ENCODE peak calls at places on chromosome 17, in four cellular contexts. K is IMR-90, Y is keratinocyte, S is K562. H is an unnamed sample. For H3K9me1 and H3K36me3, the result is how much of the 10 kb centered on the place peaks cover.

GRCh38 chr17:81018044-81018802 is 16.7 kb upstream of the BAIAP2 start:
- DNase-seq in K (peak), Y (no peak), S (peak), H (peak)

GRCh38 chr17:33112763-33113162 is 121.1 kb downstream of the SPACA3 start:
- DNase-seq in K (peak), Y (peak), S (no peak), H (no peak)

GRCh38 chr17:57892820-57893595 is 43.2 kb upstream of the MRPS23 start:
- DNase-seq in K (peak), Y (no peak), S (no peak), H (peak)

GRCh38 chr17:73452056-73452455 is 140.3 kb upstream of the CDC42EP4 start:
- DNase-seq in K (no peak), Y (no peak), S (no peak), H (no peak)

GRCh38 chr17:59435238-59435637 is 103.8 kb downstream of the YPEL2 start:
- DNase-seq in K (peak), Y (peak), S (no peak), H (peak)

GRCh38 chr17:3695723-3696411 is at the start of gene P2RX5:
- DNase-seq in K (no peak), Y (no peak), S (peak), H (peak)

GRCh38 chr17:79213305-79213704 is 138.7 kb downstream of the ENGASE start:
- DNase-seq in K (no peak), Y (no peak), S (no peak), H (no peak)

GRCh38 chr17:40355123-40355803 is 9.3 kb downstream of the GJD3 start:
- DNase-seq in K (peak), Y (no peak), S (peak), H (peak)

GRCh38 chr17:46121165-46121764 is 72.0 kb downstream of the KANSL1 start:
- DNase-seq in K (no peak), Y (no peak), S (no peak), H (no peak)

GRCh38 chr17:13395872-13396271 is 205.9 kb downstream of the HS3ST3A1 start:
- DNase-seq in K (no peak), Y (no peak), S (no peak), H (no peak)

GRCh38 chr17:2723997-2724782 is 12.6 kb upstream of the CLUH start:
- DNase-seq in K (no peak), Y (no peak), S (peak), H (no peak)

GRCh38 chr17:16439303-16439791 is 24.0 kb downstream of the TRPV2 start:
- DNase-seq in K (no peak), Y (no peak), S (peak), H (no peak)

GRCh38 chr17:77451271-77451893 is 310.6 kb downstream of the SEC14L1 start:
- DNase-seq in K (peak), Y (no peak), S (peak), H (peak)

GRCh38 chr17:18026408-18026776 is 12.6 kb downstream of the ATPAF2 start:
- DNase-seq in K (peak), Y (no peak), S (no peak), H (peak)

GRCh38 chr17:77886387-77886728 is 72.1 kb upstream of the TNRC6C start:
- DNase-seq in K (no peak), Y (no peak), S (peak), H (no peak)

GRCh38 chr17:57629470-57629869 is 115.6 kb downstream of the CCDC182 start:
- DNase-seq in K (no peak), Y (no peak), S (no peak), H (no peak)

GRCh38 chr17:12402963-12403622 is 262.6 kb upstream of the MYOCD start:
- DNase-seq in K (peak), Y (no peak), S (no peak), H (no peak)

GRCh38 chr17:61701334-61701733 is 110.3 kb upstream of the NACA2 start:
- DNase-seq in K (no peak), Y (no peak), S (no peak), H (no peak)

GRCh38 chr17:30413109-30413508 is 34.4 kb downstream of the CPD start:
- DNase-seq in K (peak), Y (peak), S (no peak), H (peak)

GRCh38 chr17:17940451-17940911 is 31.7 kb downstream of the TOM1L2 start:
- DNase-seq in K (peak), Y (no peak), S (no peak), H (peak)

GRCh38 chr17:16814439-16814838 is 124.4 kb downstream of the CCDC144A start:
- DNase-seq in K (no peak), Y (no peak), S (no peak), H (no peak)

GRCh38 chr17:80327518-80327917 is 66.9 kb downstream of the RNF213 start:
- DNase-seq in K (no peak), Y (no peak), S (no peak), H (peak)

GRCh38 chr17:17109896-17110295 is 67.6 kb downstream of the MPRIP start:
- DNase-seq in K (no peak), Y (no peak), S (no peak), H (no peak)

GRCh38 chr17:74690409-74690825 is 22.3 kb downstream of the CD300LF start:
- DNase-seq in K (no peak), Y (no peak), S (no peak), H (no peak)

GRCh38 chr17:81488276-81488860 is 24.2 kb downstream of the ACTG1 start:
- DNase-seq in K (no peak), Y (no peak), S (peak), H (no peak)

GRCh38 chr17:41413353-41413752 is 11.0 kb downstream of the KRT37 start:
- DNase-seq in K (peak), Y (no peak), S (no peak), H (no peak)

GRCh38 chr17:79478051-79478461 is 132.8 kb downstream of the RBFOX3 start:
- DNase-seq in K (no peak), Y (no peak), S (no peak), H (no peak)

GRCh38 chr17:32285770-32286517 is 20.3 kb downstream of the RHBDL3 start:
- DNase-seq in K (no peak), Y (no peak), S (no peak), H (no peak)

GRCh38 chr17:9195961-9196668 is 174.8 kb downstream of the NTN1 start:
- DNase-seq in K (no peak), Y (no peak), S (no peak), H (no peak)

GRCh38 chr17:71942626-71943025 is 178.2 kb upstream of the SOX9 start:
- DNase-seq in K (no peak), Y (no peak), S (no peak), H (no peak)

GRCh38 chr17:63998721-63999679 is 849 bp downstream of the PRR29 start:
- DNase-seq in K (no peak), Y (no peak), S (peak), H (no peak)

DNA sequence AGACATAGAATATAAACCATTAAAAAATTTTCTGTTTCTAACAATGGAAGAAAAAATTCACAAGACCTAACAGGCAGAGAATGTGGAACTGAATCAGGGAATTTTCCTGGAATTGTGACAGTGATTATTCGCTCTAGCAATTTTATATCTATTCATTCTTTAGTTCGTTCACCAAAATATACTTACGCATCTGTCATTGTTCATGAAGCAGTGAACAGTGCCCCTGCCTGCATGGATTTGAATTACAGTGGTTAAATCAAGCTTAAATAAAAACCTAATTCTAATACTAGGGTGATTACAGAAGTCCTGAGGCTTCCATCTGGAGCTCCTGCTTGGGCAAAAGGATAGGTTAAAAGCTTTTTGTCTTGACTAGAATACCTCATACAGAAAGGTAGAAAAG is 48.6 kb downstream of the ABCA8 start:
- DNase-seq in K (peak), Y (peak), S (no peak), H (no peak)
- H3K9me1 ChIP-seq in K (under half), Y (under half), S (under half), H (under half)

GRCh38 chr17:27613425-27613824 is 17.6 kb upstream of the LGALS9 start:
- DNase-seq in K (no peak), Y (no peak), S (peak), H (no peak)

GRCh38 chr17:27612160-27612767 is 18.7 kb upstream of the LGALS9 start:
- DNase-seq in K (peak), Y (no peak), S (no peak), H (no peak)

GRCh38 chr17:27618417-27618816 is 12.6 kb upstream of the LGALS9 start:
- DNase-seq in K (no peak), Y (no peak), S (no peak), H (no peak)

GRCh38 chr17:27616414-27616813 is 14.6 kb upstream of the LGALS9 start:
- DNase-seq in K (no peak), Y (no peak), S (peak), H (no peak)

GRCh38 chr17:27615121-27615520 is 15.9 kb upstream of the LGALS9 start:
- DNase-seq in K (peak), Y (no peak), S (no peak), H (no peak)
- H3K36me3 ChIP-seq in K (half or more), Y (under half), S (half or more), H (under half)

DNA sequence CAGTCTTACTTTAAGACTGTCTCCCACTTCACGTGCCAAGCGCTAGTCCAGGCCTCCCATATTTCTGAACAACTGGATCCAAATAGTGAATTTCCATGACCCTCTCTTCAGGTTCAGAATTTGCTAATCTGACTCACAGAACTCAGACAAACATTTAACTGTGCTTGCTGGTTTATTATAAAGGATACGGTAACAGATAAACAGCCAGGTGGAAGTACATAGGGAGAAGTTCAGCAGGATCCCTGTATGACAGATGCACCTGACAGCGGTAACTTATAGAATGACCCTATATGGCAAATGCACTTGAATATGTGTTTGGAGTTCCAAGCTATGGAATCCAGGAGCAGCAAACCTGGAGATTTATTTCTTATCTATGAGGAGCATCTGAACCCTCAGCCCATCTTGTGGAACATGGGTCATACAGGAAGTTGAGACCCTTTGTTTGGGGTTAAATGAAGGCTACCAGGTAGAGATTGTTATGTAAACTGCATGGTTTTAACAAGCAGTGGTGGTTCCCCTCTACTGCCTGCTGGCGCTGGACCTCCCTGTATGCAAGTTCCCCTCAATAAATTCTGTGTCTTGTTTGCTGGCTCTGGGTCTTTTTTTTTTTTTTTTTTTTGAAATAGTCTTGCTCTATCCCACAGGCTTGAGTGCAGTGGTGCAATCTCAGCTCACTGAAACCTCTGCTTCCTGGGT is 622.6 kb downstream of the KCNJ2 start:
- DNase-seq in K (no peak), Y (no peak), S (no peak), H (no peak)
- H3K9me1 ChIP-seq in K (under half), Y (under half), S (under half), H (under half)

GRCh38 chr17:49624896-49625295 is 49.2 kb downstream of the NXPH3 start:
- DNase-seq in K (peak), Y (no peak), S (no peak), H (no peak)
- H3K36me3 ChIP-seq in K (under half), Y (under half), S (under half), H (under half)

GRCh38 chr17:44267165-44267455 is 825 bp downstream of the SLC4A1 start:
- DNase-seq in K (no peak), Y (no peak), S (no peak), H (no peak)
- H3K9me1 ChIP-seq in K (under half), Y (under half), S (under half), H (under half)

GRCh38 chr17:7321466-7321865 is 6.3 kb upstream of the GPS2 start:
- DNase-seq in K (no peak), Y (no peak), S (no peak), H (no peak)
- H3K36me3 ChIP-seq in K (half or more), Y (under half), S (half or more), H (under half)

DNA sequence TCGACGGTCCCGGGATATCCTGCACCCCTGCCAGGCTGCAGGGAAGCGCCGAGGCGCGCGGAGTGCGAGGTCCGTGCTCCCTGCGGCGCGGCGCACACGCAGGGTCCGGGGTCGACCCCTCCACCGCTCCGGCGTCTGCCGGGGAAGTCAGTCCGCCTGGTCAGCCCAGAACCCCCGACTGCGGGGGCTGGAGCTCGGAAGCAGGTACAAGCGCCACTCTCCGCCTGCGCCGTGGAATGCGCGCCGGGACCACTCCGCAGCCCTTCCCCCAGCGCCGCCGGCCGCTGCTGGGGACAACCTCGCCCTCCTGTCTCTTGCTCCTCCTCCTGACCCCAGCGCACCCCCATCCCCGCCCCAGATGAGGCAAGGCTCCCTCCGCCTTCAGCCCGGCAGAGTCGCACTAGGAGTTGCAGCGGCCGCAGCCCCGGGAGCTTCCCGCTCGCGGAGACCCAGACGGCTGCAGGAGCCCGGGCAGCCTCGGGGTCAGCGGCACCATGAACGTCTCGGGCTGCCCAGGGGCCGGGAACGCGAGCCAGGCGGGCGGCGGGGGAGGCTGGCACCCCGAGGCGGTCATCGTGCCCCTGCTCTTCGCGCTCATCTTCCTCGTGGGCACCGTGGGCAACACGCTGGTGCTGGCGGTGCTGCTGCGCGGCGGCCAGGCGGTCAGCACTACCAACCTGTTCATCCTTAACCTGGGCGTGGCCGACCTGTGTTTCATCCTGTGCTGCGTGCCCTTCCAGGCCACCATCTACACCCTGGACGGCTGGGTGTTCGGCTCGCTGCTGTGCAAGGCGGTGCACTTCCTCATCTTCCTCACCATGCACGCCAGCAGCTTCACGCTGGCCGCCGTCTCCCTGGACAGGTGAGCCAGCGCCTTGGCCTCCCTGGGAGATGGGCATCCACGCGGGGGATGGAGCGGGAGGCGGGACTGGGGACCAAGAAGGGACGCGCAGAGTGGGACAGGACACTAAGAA is at the start of gene GALR2:
- DNase-seq in K (no peak), Y (no peak), S (no peak), H (no peak)
- H3K9me1 ChIP-seq in K (under half), Y (under half), S (under half), H (under half)

DNA sequence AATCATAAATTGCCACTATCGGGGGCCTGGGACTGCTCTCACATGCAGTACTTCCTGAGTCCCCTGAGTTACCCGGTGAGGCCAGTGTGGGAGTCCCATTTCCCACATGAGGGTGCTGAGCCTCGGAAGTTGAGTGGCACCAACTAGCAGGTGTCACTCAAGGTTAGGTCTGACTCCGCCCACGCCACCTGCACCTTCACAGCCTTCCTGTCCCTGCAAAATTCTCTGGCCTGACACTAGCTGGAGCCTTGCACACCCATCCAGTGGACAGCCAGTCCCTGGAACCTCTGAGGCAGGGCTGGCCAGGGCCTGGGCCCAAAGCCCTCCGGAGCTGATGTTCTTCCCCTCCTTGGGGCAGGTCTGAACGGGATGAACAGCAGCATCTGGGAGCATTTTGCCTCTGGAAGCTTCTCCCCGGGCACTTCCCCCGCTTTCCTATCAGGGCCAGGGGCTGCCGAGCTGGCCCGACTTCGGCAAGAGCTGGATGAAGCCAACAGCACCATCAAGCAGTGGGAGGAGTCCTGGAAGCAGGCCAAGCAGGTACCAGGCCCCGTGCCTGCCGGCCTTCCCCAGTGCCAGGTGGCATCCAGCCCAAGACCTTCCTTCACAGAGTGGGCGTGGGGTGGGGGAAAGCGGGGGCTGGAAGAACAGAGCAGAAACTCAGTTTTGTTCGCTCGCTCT is 21.9 kb downstream of the UNC13D start:
- DNase-seq in K (no peak), Y (no peak), S (no peak), H (no peak)
- H3K36me3 ChIP-seq in K (half or more), Y (under half), S (half or more), H (under half)

H was measured in endothelial cell of umbilical vein.